ENCODE peak calls at places on chromosomes 3 and 15, in five cellular contexts. K is mesenchymal stem cell, Z is colonic mucosa, N is MM.1S, W is K562. Q is an unnamed sample.

GRCh38 chr3:154338570-154338969 is 14.3 kb upstream of the DHX36 start:
- DNase-seq in Z (no peak), W (no peak), N (no peak), K (no peak), Q (no peak)

GRCh38 chr3:127484601-127485388 is 105.7 kb downstream of the TPRA1 start:
- DNase-seq in Z (peak; percentile 2), K (no peak), W (no peak), N (no peak), Q (peak; percentile 21)

GRCh38 chr3:95167748-95168147 is 1104.9 kb downstream of the NSUN3 start:
- DNase-seq in N (no peak), Z (no peak), K (no peak), W (no peak), Q (no peak)

GRCh38 chr3:43169987-43170386 is 64.1 kb upstream of the POMGNT2 start:
- DNase-seq in Z (no peak), N (no peak), K (no peak), W (no peak), Q (no peak)

GRCh38 chr15:75130597-75131268 is 70.9 kb upstream of the C15orf39 start:
- DNase-seq in Z (no peak), W (no peak), N (peak; percentile 91), K (no peak), Q (no peak)

GRCh38 chr3:42855547-42856380 is 19.9 kb downstream of the CYP8B1 start:
- DNase-seq in W (peak; percentile 75), Z (no peak), K (no peak), N (no peak), Q (no peak)

GRCh38 chr3:123663977-123664376 is 79.1 kb upstream of the HACD2 start:
- DNase-seq in W (no peak), Z (no peak), N (no peak), K (no peak), Q (no peak)

GRCh38 chr3:132343018-132343612 is 25.9 kb downstream of the ACP3 start:
- DNase-seq in K (peak; percentile 72), W (peak; percentile 55), Z (peak; percentile 55), N (peak; percentile 62), Q (peak; percentile 87)

GRCh38 chr3:32288819-32289218 is 50.3 kb downstream of the CMTM8 start:
- DNase-seq in N (peak; percentile 48), K (no peak), Z (no peak), W (no peak), Q (no peak)

GRCh38 chr15:83248151-83248851 is 36.2 kb downstream of the BNC1 start:
- DNase-seq in Z (peak; percentile 34), N (peak; percentile 67), W (peak; percentile 69), K (peak; percentile 75), Q (peak; percentile 89)

GRCh38 chr3:177186306-177186705 is 11.0 kb downstream of the TBL1XR1 start:
- DNase-seq in Z (no peak), N (no peak), K (no peak), W (no peak), Q (no peak)

GRCh38 chr3:122615303-122615702 is 37.9 kb downstream of the PARP15 start:
- DNase-seq in N (no peak), Z (no peak), K (peak; percentile 13), W (no peak), Q (no peak)

GRCh38 chr3:151285940-151286339 is 7.6 kb upstream of the P2RY14 start:
- DNase-seq in N (no peak), W (no peak), Z (no peak), K (no peak), Q (no peak)

GRCh38 chr3:122668930-122669730 is 11.5 kb upstream of the PARP14 start:
- DNase-seq in N (no peak), K (peak; percentile 53), W (no peak), Z (peak; percentile 24), Q (peak; percentile 20)

GRCh38 chr15:96474274-96474673 is 143.8 kb downstream of the NR2F2 start:
- DNase-seq in K (no peak), W (no peak), N (no peak), Z (no peak), Q (no peak)

GRCh38 chr3:188165596-188165995 is 11.6 kb downstream of the LPP start:
- DNase-seq in K (no peak), Z (no peak), N (no peak), W (no peak), Q (no peak)

GRCh38 chr3:73611176-73611575 is 13.6 kb downstream of the PDZRN3 start:
- DNase-seq in Z (no peak), W (no peak), N (no peak), K (peak; percentile 52), Q (peak; percentile 62)

GRCh38 chr3:54756330-54756731 is 171.5 kb downstream of the LRTM1 start:
- DNase-seq in W (no peak), N (no peak), Z (no peak), K (peak; percentile 97), Q (peak; percentile 77)

GRCh38 chr3:133895208-133896001 is at the start of gene RAB6B:
- DNase-seq in W (peak; percentile 65), K (peak; percentile 42), N (peak; percentile 20), Z (no peak), Q (peak; percentile 86)

GRCh38 chr3:156218353-156218744 is 98.0 kb downstream of the KCNAB1 start:
- DNase-seq in N (no peak), K (no peak), W (no peak), Z (no peak), Q (no peak)

GRCh38 chr3:112605285-112605684 is 35.7 kb downstream of the CCDC80 start:
- DNase-seq in Z (no peak), W (no peak), N (no peak), K (peak; percentile 62), Q (peak; percentile 37)

GRCh38 chr3:15796771-15797599 is 794 bp downstream of the ANKRD28 start:
- DNase-seq in K (peak; percentile 86), Z (no peak), N (peak; percentile 38), W (peak; percentile 42), Q (peak; percentile 74)

GRCh38 chr3:150783334-150783733 is 20.4 kb upstream of the SIAH2 start:
- DNase-seq in Z (no peak), N (no peak), K (no peak), W (no peak), Q (peak; percentile 43)

GRCh38 chr15:85642693-85643058 is 152.0 kb downstream of the KLHL25 start:
- DNase-seq in Z (peak; percentile 36), N (no peak), W (no peak), K (peak; percentile 76), Q (peak; percentile 59)
- H3K36me3 ChIP-seq in Z (no peaks in the 10 kb centered on the region), N (no peaks in the 10 kb centered on the region), W (no peaks in the 10 kb centered on the region), K (peaks cover 6% of the 10 kb centered on the region), Q (peaks cover 30% of the 10 kb centered on the region)

DNA sequence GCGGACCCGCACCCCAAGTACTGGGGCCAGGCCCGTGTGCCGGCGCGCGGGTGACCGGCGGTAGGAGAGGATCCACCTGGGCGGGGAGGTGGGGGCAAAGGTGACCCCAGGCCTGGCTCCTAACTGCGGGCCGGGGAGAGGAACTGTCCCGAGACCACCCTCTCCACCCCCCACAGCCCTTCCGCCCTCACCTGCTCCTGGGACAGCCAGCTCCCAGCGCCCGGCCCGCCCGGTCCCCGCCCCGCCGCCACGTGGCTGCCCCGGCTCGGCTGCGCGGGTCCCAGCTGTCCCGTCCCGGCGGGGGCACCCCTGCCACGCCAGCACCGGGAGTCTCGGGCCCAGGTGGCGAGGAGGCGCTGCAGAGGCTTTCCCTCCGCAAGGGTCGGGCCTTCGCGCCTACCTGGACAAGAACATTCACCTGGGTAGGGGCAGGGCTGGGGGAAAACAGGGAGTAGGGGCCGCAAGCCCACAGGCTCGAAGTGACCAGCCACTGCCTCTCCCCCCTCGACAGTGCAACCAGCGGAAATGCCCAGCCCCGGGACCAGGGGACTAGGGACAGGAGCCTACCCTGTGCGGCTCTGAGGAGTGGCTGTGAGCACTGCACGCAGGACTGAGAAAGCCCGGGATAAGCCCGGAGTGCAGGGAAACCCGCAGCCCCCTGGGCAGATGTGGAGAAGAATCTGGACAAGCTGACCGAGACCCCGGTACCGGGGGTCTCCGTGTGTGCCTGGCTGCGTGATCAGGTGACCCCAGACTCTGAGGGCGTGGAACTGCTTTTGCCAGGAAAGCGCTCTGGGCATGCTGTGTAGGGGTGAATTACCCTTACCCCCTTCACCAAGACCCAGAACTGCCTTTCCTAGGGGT is at the start of gene SLC12A8:
- DNase-seq in Z (peak; percentile 66), K (no peak), W (no peak), N (no peak), Q (no peak)
- H3K9ac ChIP-seq in Z (peak within 1 kb of the TSS; percentile 61), K (peak within 1 kb of the TSS; percentile 43), W (no peak within 1 kb of the TSS), N (no peak within 1 kb of the TSS), Q (no peak within 1 kb of the TSS)

GRCh38 chr15:25233766-25234350 is 205.0 kb downstream of the UBE3A start:
- DNase-seq in W (no peak), Z (no peak), N (no peak), K (no peak), Q (no peak)

GRCh38 chr15:25226360-25226759 is 212.5 kb downstream of the UBE3A start:
- DNase-seq in Z (no peak), W (no peak), K (no peak), N (no peak), Q (no peak)

GRCh38 chr15:25224396-25224795 is 214.4 kb downstream of the UBE3A start:
- DNase-seq in K (no peak), N (no peak), W (no peak), Z (no peak), Q (no peak)

GRCh38 chr15:25230442-25230841 is 208.4 kb downstream of the UBE3A start:
- DNase-seq in Z (no peak), W (no peak), K (no peak), N (no peak), Q (no peak)

DNA sequence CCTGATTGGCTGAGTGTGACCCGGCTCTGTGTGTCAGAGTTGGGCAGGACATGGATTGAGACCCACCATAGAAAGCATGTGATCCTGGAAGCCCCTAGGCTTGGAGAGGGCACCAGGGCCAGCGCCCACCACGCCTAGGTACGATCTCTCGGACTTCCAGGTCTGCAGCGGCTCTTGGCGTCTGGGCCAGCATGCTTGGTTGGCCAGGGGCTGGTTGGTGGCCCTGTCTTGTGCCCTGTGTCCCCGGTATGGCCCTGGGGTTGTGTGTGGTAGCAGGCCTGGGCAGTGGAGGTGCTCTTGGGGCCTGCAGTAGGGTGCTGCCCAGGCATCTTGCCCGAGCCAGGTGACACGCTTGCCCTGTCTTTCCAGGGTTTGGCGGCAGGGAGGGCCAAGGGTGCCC is 210.6 kb downstream of the UBE3A start:
- DNase-seq in K (no peak), N (no peak), W (no peak), Z (no peak), Q (no peak)
- H3K9me3 ChIP-seq in K (peaks cover 5% of the 10 kb centered on the region), N (no peaks in the 10 kb centered on the region), W (no peaks in the 10 kb centered on the region), Z (no peaks in the 10 kb centered on the region), Q (no peaks in the 10 kb centered on the region)

DNA sequence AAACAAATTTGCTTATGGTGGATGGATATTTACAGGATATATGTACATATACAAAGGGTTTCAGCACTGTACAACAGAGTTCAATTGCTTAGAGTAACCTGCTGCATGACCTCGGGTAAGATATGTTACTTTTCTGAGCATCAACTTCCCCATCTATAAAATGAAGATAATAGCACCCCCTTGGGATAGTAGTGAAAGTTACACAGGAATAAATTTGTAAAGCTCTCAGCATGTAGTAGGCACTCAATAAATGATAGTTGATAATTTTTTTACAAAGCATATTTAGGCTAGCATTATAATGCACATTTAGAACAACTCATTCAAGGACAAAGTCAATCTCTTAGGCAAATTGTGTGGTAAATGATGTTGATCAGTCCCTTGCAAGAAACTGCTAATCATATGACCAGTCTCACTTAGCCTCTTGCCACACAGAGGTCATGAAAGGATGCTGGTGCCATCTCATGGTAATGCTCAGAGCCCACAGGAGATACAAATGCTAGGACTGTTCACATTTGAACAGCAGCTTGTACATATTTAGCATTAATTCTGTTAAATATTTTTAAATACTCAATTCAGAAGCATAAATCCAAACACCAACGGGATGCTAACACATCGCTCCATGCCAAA is 123.9 kb downstream of the MAGI1 start:
- DNase-seq in W (no peak), N (peak; percentile 9), Z (no peak), K (no peak), Q (peak; percentile 16)
- H3K36me3 ChIP-seq in W (no peaks in the 10 kb centered on the region), N (no peaks in the 10 kb centered on the region), Z (no peaks in the 10 kb centered on the region), K (no peaks in the 10 kb centered on the region), Q (no peaks in the 10 kb centered on the region)

GRCh38 chr15:80072285-80072684 is 12.8 kb downstream of the ZFAND6 start:
- DNase-seq in N (peak; percentile 91), K (peak; percentile 96), Z (peak; percentile 57), W (peak; percentile 88), Q (peak; percentile 91)
- H3K9ac ChIP-seq in N (peak overlapping the region; percentile 28), K (peak overlapping the region; percentile 78), Z (peak overlapping the region; percentile 51), W (no peak overlapping the region), Q (peak overlapping the region; percentile 78)